ENCODE peak calls at places on chromosomes 16 and 17, in eight cellular contexts. B is foreskin keratinocyte, C is heart left ventricle, R is bronchial epithelial cell, U is ovary, L is HCT116, V is prostate gland, Z is stomach. E is an unnamed sample.

GRCh38 chr17:2250140-2251095 is 53.2 kb downstream of the SMG6 start:
- DNase-seq in B (no peak), C (no peak), R (no peak), U (no peak), L (no peak), V (no peak), Z (no peak), E (peak; percentile 85)

GRCh38 chr16:56916571-56917403 is 15.2 kb upstream of the HERPUD1 start:
- DNase-seq in B (no peak), C (no peak), R (no peak), U (no peak), L (no peak), V (peak; percentile 63), Z (no peak), E (peak; percentile 50)

GRCh38 chr16:5665770-5666169 is 568.2 kb upstream of the EEF2KMT start:
- DNase-seq in B (no peak), C (no peak), R (no peak), U (no peak), L (no peak), V (no peak), Z (no peak), E (no peak)

GRCh38 chr17:4208228-4208627 is 55.6 kb downstream of the ANKFY1 start:
- DNase-seq in B (peak; percentile 36), C (no peak), R (no peak), U (no peak), L (no peak), V (no peak), Z (no peak), E (no peak)

GRCh38 chr16:46746821-46747776 is 1.0 kb downstream of the MYLK3 start:
- DNase-seq in B (no peak), C (peak; percentile 80), R (no peak), U (no peak), L (no peak), V (no peak), Z (no peak), E (no peak)

GRCh38 chr17:57956311-57957119 is 1.3 kb upstream of the CUEDC1 start:
- DNase-seq in B (no peak), C (no peak), R (no peak), U (no peak), L (no peak), V (no peak), Z (peak; percentile 20), E (peak; percentile 69)

GRCh38 chr17:39152134-39152884 is 872 bp upstream of the PLXDC1 start:
- DNase-seq in B (peak; percentile 61), C (peak; percentile 68), R (no peak), U (peak; percentile 64), L (peak; percentile 28), V (no peak), Z (no peak), E (peak; percentile 58)

GRCh38 chr17:28726396-28726911 is 421 bp upstream of the TLCD1 start:
- DNase-seq in B (peak; percentile 65), C (no peak), R (no peak), U (no peak), L (peak; percentile 53), V (peak; percentile 47), Z (peak; percentile 69), E (peak; percentile 89)

GRCh38 chr16:66166451-66166850 is 200.0 kb upstream of the CDH5 start:
- DNase-seq in B (no peak), C (no peak), R (no peak), U (no peak), L (no peak), V (no peak), Z (no peak), E (no peak)

GRCh38 chr17:41464682-41465081 is 2.5 kb downstream of the KRT32 start:
- DNase-seq in B (peak; percentile 91), C (no peak), R (peak; percentile 99), U (peak; percentile 71), L (peak; percentile 79), V (peak; percentile 87), Z (peak; percentile 59), E (no peak)

DNA sequence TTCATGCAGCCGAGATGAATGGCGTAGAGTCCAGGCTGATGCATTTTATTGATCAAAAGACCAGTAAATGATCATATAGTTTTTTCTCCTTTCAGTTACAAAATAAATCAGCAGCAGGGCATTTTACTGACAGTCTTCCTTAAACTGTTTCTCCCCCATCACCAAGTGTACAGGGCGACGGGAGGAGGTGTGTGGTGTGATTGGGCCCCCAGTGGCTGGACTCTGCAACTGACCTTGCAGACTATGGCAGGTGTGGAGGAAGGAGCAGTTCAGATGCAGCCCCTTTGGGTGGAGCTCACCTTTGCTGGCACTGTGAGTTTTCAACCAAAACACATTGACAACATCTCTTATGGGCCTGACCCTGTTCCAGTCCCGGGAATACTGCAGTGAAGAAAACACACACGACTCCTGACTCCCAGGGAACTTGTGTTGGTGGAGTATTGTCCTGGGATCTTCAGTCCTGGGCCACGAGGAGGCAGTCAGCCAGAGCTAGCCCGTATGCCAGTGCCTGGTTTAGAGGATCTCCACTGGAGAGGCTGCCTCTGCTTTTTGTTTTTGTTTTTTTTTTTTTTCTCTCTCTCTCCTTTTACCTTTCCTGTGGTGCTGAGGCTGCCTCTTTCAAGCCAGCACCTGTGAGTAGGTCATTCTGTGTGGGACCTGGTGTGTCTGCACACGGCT is 29.8 kb downstream of the KIAA0513 start:
- DNase-seq in B (no peak), C (peak; percentile 6), R (no peak), U (no peak), L (peak; percentile 19), V (no peak), Z (peak; percentile 42), E (peak; percentile 38)
- TF ChIP-seq CTCF in B (no peak), C (no peak), R (peak; percentile 31), U (no peak), L (peak; percentile 81), V (no peak), Z (no peak), E (no peak)

GRCh38 chr17:10398352-10398751 is 23.4 kb downstream of the MYH8 start:
- DNase-seq in B (no peak), C (no peak), R (no peak), U (no peak), L (no peak), V (no peak), Z (no peak), E (no peak)
- TF ChIP-seq CTCF in B (no peak), C (no peak), R (no peak), U (no peak), L (peak; percentile 46), V (no peak), Z (no peak), E (no peak)

DNA sequence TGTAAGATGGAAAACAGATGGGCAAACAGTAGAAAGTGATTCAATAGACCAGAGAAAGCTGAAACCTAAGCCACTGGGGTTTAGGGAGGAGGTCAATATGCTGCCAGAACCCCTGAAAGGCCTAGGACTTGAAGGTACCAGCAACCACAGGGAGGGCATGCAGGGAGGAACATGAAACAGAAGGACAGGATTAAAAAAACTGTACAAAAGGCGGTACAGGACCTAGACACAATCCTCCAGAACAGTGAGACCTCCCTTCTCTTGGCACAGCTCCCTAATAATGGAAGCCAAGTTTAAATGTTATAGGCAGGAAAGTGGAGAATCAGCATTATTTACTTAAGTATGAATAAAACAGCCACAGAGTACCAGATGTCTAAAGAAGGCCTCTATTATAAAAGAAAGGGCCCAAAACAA is 105.5 kb downstream of the SPAG9 start:
- DNase-seq in B (no peak), C (no peak), R (no peak), U (no peak), L (no peak), V (no peak), Z (no peak), E (no peak)
- TF ChIP-seq CTCF in B (no peak), C (no peak), R (no peak), U (no peak), L (no peak), V (no peak), Z (no peak), E (no peak)

GRCh38 chr16:28316056-28316455 is 23.7 kb downstream of the SBK1 start:
- DNase-seq in B (no peak), C (no peak), R (no peak), U (no peak), L (no peak), V (no peak), Z (no peak), E (no peak)
- TF ChIP-seq CTCF in B (no peak), C (no peak), R (no peak), U (no peak), L (no peak), V (no peak), Z (no peak), E (no peak)

DNA sequence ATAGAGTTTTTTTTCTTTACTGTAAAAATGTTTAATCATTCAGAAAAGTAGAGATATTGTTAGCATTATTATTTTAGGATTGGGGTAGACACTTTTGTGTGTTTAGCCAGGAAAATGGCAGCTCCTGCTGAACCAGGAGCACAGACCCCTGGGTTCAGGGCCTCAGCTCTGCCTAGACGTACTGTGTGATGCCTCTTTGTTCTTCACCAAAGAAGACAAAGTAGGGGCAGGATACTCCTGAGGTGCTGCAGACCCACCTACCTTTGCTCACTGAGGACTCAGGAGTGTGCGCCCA is 105.0 kb downstream of the MRM1 start:
- DNase-seq in B (no peak), C (no peak), R (no peak), U (no peak), L (no peak), V (no peak), Z (no peak), E (no peak)
- TF ChIP-seq CTCF in B (no peak), C (no peak), R (no peak), U (no peak), L (no peak), V (no peak), Z (no peak), E (peak; percentile 25)

GRCh38 chr17:74008196-74008595 is 195.3 kb upstream of the RPL38 start:
- DNase-seq in B (no peak), C (no peak), R (no peak), U (no peak), L (peak; percentile 16), V (no peak), Z (no peak), E (peak; percentile 65)
- TF ChIP-seq CTCF in B (no peak), C (no peak), R (peak; percentile 7), U (no peak), L (peak; percentile 39), V (no peak), Z (no peak), E (no peak)

E was measured in activated CD8-positive, alpha-beta T cell treated with anti-CD3 and anti-CD28 coated beads for 36 hours.